ENCODE peak calls at places on chromosome 20, in eight cellular contexts. H is astrocyte of the spinal cord; B is AG04450; T is left ventricle myocardium inferior; N is NCI-H2171; Z is stimulated activated CD4-positive, alpha-beta T cell treated with anti-CD3 and anti-CD28 coated beads, Interleukin-12 subunit alpha, Interleukin-12 subunit beta, amount 100 ng/mL, for 24 hours; D is GM13976; K is M059J. O is an unnamed sample.

GRCh38 chr20:63873477-63873971 is 8.5 kb downstream of the TPD52L2 start:
- DNase-seq in Z (no peak), K (peak), T (no peak), B (peak), N (no peak), D (no peak), H (peak), O (no peak)

GRCh38 chr20:32325706-32326506 is 32.2 kb upstream of the ASXL1 start:
- DNase-seq in N (no peak), H (peak), B (no peak), Z (no peak), K (peak), T (no peak), D (no peak), O (no peak)

GRCh38 chr20:9068232-9068781 is 580 bp upstream of the PLCB4 start:
- DNase-seq in N (peak), K (peak), B (no peak), H (no peak), T (peak), Z (no peak), D (no peak), O (no peak)

GRCh38 chr20:21202284-21202683 is 76.4 kb downstream of the KIZ start:
- DNase-seq in D (no peak), N (no peak), T (no peak), Z (no peak), H (peak), B (no peak), K (peak), O (no peak)

GRCh38 chr20:45970646-45971424 is 1.2 kb downstream of the ZNF335 start:
- DNase-seq in Z (no peak), H (peak), T (no peak), B (no peak), K (peak), N (no peak), D (no peak), O (no peak)

GRCh38 chr20:62543470-62544302 is 67.9 kb upstream of the GATA5 start:
- DNase-seq in T (no peak), K (no peak), Z (no peak), N (no peak), D (no peak), H (no peak), B (no peak), O (no peak)

GRCh38 chr20:40955326-40955725 is 73.3 kb upstream of the TOP1 start:
- DNase-seq in K (no peak), Z (no peak), D (no peak), T (no peak), H (no peak), N (no peak), B (no peak), O (no peak)

GRCh38 chr20:42095221-42095620 is 477.0 kb upstream of the CHD6 start:
- DNase-seq in D (no peak), B (no peak), H (no peak), K (no peak), Z (no peak), T (no peak), N (no peak), O (no peak)

GRCh38 chr20:4944518-4944917 is 56.8 kb downstream of the SLC23A2 start:
- DNase-seq in N (no peak), B (no peak), T (no peak), K (peak), Z (no peak), D (no peak), H (no peak), O (no peak)

GRCh38 chr20:53091789-53092188 is 119.6 kb downstream of the TSHZ2 start:
- DNase-seq in H (no peak), Z (no peak), N (no peak), B (no peak), K (no peak), D (no peak), T (no peak), O (no peak)

GRCh38 chr20:3612795-3613560 is 50.2 kb downstream of the GFRA4 start:
- DNase-seq in N (no peak), K (no peak), B (no peak), Z (no peak), H (no peak), D (no peak), T (no peak), O (no peak)

GRCh38 chr20:38349856-38350255 is 3.6 kb downstream of the LBP start:
- DNase-seq in Z (no peak), D (no peak), N (no peak), H (no peak), B (no peak), T (no peak), K (no peak), O (no peak)

GRCh38 chr20:25205277-25206062 is 10.0 kb downstream of the ENTPD6 start:
- DNase-seq in T (no peak), D (peak), H (no peak), Z (no peak), N (no peak), K (no peak), B (no peak), O (no peak)

GRCh38 chr20:2890743-2891142 is 17.5 kb downstream of the PTPRA start:
- DNase-seq in N (no peak), D (no peak), K (peak), H (peak), Z (no peak), B (no peak), T (no peak), O (no peak)

GRCh38 chr20:38373231-38373867 is 27.1 kb downstream of the LBP start:
- DNase-seq in Z (no peak), B (no peak), H (no peak), N (no peak), T (no peak), D (no peak), K (no peak), O (no peak)

GRCh38 chr20:35134472-35134871 is 12.7 kb downstream of the EDEM2 start:
- DNase-seq in N (no peak), T (peak), D (no peak), K (no peak), B (no peak), H (no peak), Z (no peak), O (no peak)

GRCh38 chr20:53934421-53935352 is 135.7 kb downstream of the BCAS1 start:
- DNase-seq in K (peak), T (peak), D (peak), B (no peak), Z (no peak), N (no peak), H (peak), O (no peak)